ENCODE peak calls at places on chromosomes 13 and 19, in five cellular contexts. X is AG04450, L is foreskin fibroblast, W is lower leg skin, M is Peyer's patch. R is an unnamed sample.

GRCh38 chr19:16074488-16075365 is 1.6 kb upstream of the TPM4 start:
- DNase-seq in X (no peak), L (no peak), W (no peak), M (no peak), R (no peak)

GRCh38 chr13:73223372-73223781 is 164.6 kb downstream of the KLF5 start:
- DNase-seq in X (no peak), L (no peak), W (no peak), M (no peak), R (no peak)

GRCh38 chr13:44189085-44189484 is 184.5 kb upstream of the SERP2 start:
- DNase-seq in X (no peak), L (no peak), W (no peak), M (no peak), R (no peak)

GRCh38 chr13:82803341-82803740 is 1078.9 kb downstream of the SLITRK1 start:
- DNase-seq in X (no peak), L (peak), W (no peak), M (no peak), R (no peak)

GRCh38 chr13:42354246-42355117 is 82.5 kb downstream of the AKAP11 start:
- DNase-seq in X (peak), L (peak), W (no peak), M (peak), R (no peak)

GRCh38 chr13:32423592-32423991 is 4.3 kb downstream of the N4BP2L1 start:
- DNase-seq in X (no peak), L (no peak), W (no peak), M (no peak), R (no peak)

GRCh38 chr13:95858286-95859075 is 181.5 kb downstream of the DNAJC3 start:
- DNase-seq in X (no peak), L (peak), W (no peak), M (no peak), R (no peak)

GRCh38 chr19:30666301-30666803 is 294.2 kb downstream of the ZNF536 start:
- DNase-seq in X (no peak), L (peak), W (peak), M (peak), R (no peak)

GRCh38 chr19:19338082-19338481 is 17.5 kb downstream of the MAU2 start:
- DNase-seq in X (no peak), L (peak), W (no peak), M (no peak), R (no peak)

GRCh38 chr19:40815223-40815622 is 16.2 kb downstream of the EGLN2 start:
- DNase-seq in X (no peak), L (no peak), W (no peak), M (peak), R (no peak)

GRCh38 chr19:35306473-35307246 is 14.7 kb downstream of the MAG start:
- DNase-seq in X (no peak), L (no peak), W (no peak), M (no peak), R (no peak)

GRCh38 chr19:54172764-54173699 is at the start of gene TMC4:
- DNase-seq in X (no peak), L (no peak), W (no peak), M (peak), R (no peak)

GRCh38 chr19:46849610-46850009 is 1.0 kb downstream of the AP2S1 start:
- DNase-seq in X (no peak), L (peak), W (no peak), M (peak), R (no peak)

GRCh38 chr13:96581741-96582140 is 412.5 kb downstream of the OXGR1 start:
- DNase-seq in X (no peak), L (no peak), W (no peak), M (no peak), R (no peak)

GRCh38 chr13:64529874-64530485 is 2700.2 kb downstream of the PCDH9 start:
- DNase-seq in X (no peak), L (peak), W (no peak), M (no peak), R (no peak)

GRCh38 chr13:43094901-43095300 is 71.5 kb downstream of the DNAJC15 start:
- DNase-seq in X (no peak), L (no peak), W (no peak), M (no peak), R (no peak)

GRCh38 chr19:50565984-50566903 is 2.0 kb downstream of the LRRC4B start:
- DNase-seq in X (no peak), L (no peak), W (no peak), M (no peak), R (no peak)

GRCh38 chr19:7788933-7789323 is 25.9 kb downstream of the CLEC4M start:
- DNase-seq in X (no peak), L (no peak), W (no peak), M (no peak), R (no peak)

GRCh38 chr13:85666356-85666755 is 132.9 kb downstream of the SLITRK6 start:
- DNase-seq in X (no peak), L (no peak), W (no peak), M (no peak), R (no peak)

GRCh38 chr13:106393776-106394175 is 141.7 kb downstream of the EFNB2 start:
- DNase-seq in X (no peak), L (peak), W (no peak), M (no peak), R (no peak)

GRCh38 chr13:93624371-93624777 is 397.8 kb downstream of the GPC6 start:
- DNase-seq in X (no peak), L (no peak), W (no peak), M (no peak), R (peak)

GRCh38 chr13:67726979-67727378 is 496.8 kb upstream of the PCDH9 start:
- DNase-seq in X (no peak), L (no peak), W (no peak), M (no peak), R (no peak)

GRCh38 chr13:112831801-112832200 is 137.2 kb upstream of the MCF2L start:
- DNase-seq in X (no peak), L (no peak), W (no peak), M (peak), R (no peak)

GRCh38 chr13:65724261-65724660 is 1505.9 kb downstream of the PCDH9 start:
- DNase-seq in X (no peak), L (peak), W (no peak), M (no peak), R (peak)

GRCh38 chr19:16899566-16900075 is 10.8 kb downstream of the F2RL3 start:
- DNase-seq in X (no peak), L (peak), W (no peak), M (peak), R (no peak)

GRCh38 chr13:51674276-51674675 is 90.0 kb downstream of the WDFY2 start:
- DNase-seq in X (no peak), L (no peak), W (peak), M (no peak), R (no peak)

GRCh38 chr13:60351326-60351725 is 45.7 kb upstream of the TDRD3 start:
- DNase-seq in X (peak), L (peak), W (no peak), M (no peak), R (peak)

GRCh38 chr19:45772130-45772880 is 3.3 kb upstream of the SIX5 start:
- DNase-seq in X (no peak), L (no peak), W (no peak), M (peak), R (no peak)

GRCh38 chr13:110149036-110149435 is 157.9 kb downstream of the COL4A1 start:
- DNase-seq in X (no peak), L (no peak), W (peak), M (no peak), R (no peak)

GRCh38 chr19:58575183-58576041 is 2.3 kb upstream of the MZF1 start:
- DNase-seq in X (peak), L (peak), W (peak), M (peak), R (peak)

GRCh38 chr13:75723927-75724326 is 87.8 kb downstream of the LMO7 start:
- DNase-seq in X (no peak), L (no peak), W (no peak), M (no peak), R (no peak)

GRCh38 chr19:35757231-35757748 is 461 bp upstream of the HSPB6 start:
- DNase-seq in X (peak), L (peak), W (peak), M (peak), R (no peak)

GRCh38 chr19:53182202-53182601 is 11.0 kb downstream of the ZNF665 start:
- DNase-seq in X (no peak), L (peak), W (no peak), M (no peak), R (no peak)

GRCh38 chr19:32342695-32343094 is 2.7 kb upstream of the ZNF507 start:
- DNase-seq in X (no peak), L (no peak), W (no peak), M (no peak), R (no peak)

GRCh38 chr19:45097776-45098520 is 5.0 kb downstream of the PPP1R37 start:
- DNase-seq in X (peak), L (peak), W (peak), M (peak), R (peak)

GRCh38 chr19:38268539-38268938 is 4.2 kb downstream of the SPINT2 start:
- DNase-seq in X (no peak), L (no peak), W (no peak), M (no peak), R (no peak)

GRCh38 chr19:31772915-31773314 is 423.7 kb upstream of the TSHZ3 start:
- DNase-seq in X (no peak), L (no peak), W (no peak), M (no peak), R (no peak)

DNA sequence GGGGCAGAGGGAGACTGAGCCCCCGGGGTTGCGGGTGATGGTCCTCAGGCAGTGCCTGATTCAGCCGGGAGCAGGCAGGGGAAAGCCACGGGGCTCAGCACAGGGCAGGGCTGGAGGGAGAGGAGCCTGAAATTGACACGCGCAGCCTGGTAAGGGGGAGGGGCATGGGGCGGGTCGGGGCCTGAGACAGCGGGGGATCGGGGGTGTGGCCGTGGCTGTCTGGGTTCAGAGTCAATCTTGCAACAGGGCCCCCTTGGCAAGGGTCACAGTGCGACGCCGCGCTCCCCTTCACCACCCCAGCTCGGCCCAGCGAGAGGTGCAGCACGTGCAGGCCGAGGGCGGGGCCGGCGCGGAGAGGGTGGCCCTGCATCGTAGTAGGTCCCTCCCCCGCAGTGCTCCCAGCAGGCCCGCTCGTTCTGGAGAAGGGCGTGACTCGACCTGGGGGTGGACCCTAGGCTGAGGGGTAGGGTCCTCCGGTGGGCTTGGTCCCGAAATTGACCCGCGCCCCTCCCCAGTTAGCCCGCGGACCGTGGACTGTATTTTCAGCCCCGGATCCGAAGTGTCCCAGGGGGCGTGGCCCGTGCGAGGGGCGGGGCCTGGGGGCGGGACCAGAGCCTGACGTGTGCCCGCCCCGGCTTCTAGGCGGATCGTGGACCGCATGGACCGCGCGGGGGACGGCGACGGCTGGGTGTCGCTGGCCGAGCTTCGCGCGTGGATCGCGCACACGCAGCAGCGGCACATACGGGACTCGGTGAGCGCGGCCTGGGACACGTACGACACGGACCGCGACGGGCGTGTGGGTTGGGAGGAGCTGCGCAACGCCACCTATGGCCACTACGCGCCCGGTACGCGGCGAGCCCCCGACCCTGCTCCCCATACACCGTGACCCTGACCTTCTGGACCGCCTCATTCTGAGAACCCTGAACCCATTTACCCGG is 6.0 kb downstream of the RCN3 start:
- DNase-seq in X (no peak), L (peak), W (peak), M (peak), R (no peak)
- TF ChIP-seq CTCF in X (peak), L (peak), W (no peak), M (no peak), R (peak)

DNA sequence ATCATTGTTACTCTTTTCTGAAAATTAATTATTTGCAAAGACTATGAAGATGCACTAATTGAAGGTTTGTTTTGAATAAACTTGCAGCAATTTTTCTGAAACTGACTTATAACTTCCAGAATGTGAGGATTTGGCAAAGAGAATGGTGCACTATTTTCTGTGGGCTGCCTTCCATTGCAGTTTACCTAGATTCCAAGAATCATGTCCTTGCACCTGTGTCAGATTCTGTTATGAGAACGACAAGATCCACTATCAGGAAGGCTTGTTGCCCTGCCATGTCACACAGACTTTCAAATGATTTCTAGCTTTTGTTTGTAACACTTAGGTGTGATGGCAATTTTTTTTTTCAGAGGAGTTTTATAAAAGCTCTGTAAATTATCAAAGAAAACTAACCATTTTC is 5.6 kb upstream of the SLAIN1 start:
- DNase-seq in X (no peak), L (no peak), W (no peak), M (no peak), R (no peak)
- H3K4me3 ChIP-seq in X (no peak), L (no peak), W (no peak), M (no peak), R (no peak)

DNA sequence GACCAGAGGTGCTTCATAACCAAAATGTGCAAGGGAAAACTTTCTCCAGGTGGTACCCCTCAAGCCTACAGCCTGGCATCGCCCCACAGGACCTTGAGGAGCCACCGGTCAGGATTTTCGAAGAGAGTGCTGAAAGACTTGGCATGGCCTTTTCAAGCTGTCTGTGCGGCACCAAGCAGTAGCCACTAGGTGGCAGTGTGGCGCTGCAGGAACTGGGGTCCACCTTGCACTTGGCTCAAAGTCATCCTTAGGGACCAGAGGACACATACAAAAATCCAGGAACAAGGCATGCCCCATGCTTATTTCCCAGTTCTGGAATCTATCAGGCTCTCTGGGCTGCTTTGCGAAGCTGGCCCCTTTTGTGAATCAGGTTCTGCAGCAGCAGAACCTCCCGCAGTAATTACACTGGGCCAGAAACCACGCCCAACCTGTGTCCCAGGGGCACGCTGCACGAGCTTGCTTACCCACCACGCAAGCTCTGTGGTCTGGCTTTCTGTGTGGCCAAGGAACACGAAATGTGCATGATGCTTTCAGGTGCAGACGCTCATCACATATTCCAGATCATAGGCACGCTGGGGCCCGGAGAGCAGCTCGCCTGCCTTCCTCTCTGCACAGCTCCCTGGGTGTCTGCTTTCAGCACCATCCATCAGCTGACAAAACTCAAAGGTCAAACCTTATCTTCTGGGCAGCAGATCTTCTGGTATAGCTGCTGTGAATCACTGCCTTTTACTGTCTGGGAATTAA is 87.2 kb downstream of the SLC7A1 start:
- DNase-seq in X (peak), L (peak), W (peak), M (peak), R (peak)
- TF ChIP-seq CTCF in X (peak), L (peak), W (no peak), M (peak), R (peak)

DNA sequence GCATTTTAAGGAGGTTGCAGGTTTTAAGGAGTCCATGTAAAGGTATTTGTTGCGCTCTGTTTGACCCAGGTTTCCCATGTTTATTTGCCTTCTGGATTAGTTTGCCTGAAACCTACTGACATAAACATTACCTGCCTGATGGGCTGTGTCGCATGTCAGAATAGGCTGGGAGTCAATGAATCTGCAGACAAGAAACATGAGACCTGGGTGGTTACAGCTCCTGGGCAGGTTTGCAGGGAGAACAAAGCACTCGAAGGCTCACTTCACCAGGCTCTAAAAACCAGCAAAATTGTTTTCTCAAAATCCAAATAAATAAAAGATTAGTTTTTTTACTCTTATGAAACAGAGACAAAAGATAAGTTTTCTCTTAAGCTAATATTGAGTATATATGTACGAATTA is 114.4 kb upstream of the SERTM1 start:
- DNase-seq in X (no peak), L (no peak), W (no peak), M (no peak), R (no peak)
- H3K4me3 ChIP-seq in X (no peak), L (no peak), W (no peak), M (no peak), R (no peak)

GRCh38 chr19:42023943-42024260 is 29.9 kb upstream of the ATP1A3 start:
- DNase-seq in X (no peak), L (no peak), W (no peak), M (no peak), R (no peak)
- TF ChIP-seq CTCF in X (no peak), L (no peak), W (no peak), M (no peak), R (no peak)

GRCh38 chr19:23913931-23914330 is 755 bp upstream of the ZNF726 start:
- DNase-seq in X (no peak), L (peak), W (no peak), M (no peak), R (no peak)
- H3K4me3 ChIP-seq in X (no peak), L (peak), W (no peak), M (peak), R (no peak)

R was measured in HFF-Myc.